ENCODE peak calls at places on chromosomes 13 and 19, in ten cellular contexts. One of them, this sample, is unnamed.

GRCh38 chr19:4660181-4660791 is 9.9 kb downstream of the MYDGF start:
- DNase-seq in cardiac muscle cell: peak; percentile 41
- DNase-seq in tibial artery: no peak
- DNase-seq in choroid plexus epithelial cell: no peak
- DNase-seq in lower leg skin: no peak
- DNase-seq in mesendoderm: peak; percentile 74
- DNase-seq in skeletal muscle cell: no peak
- DNase-seq in IMR-90: no peak
- DNase-seq in AG04450: no peak
- DNase-seq in cardiac fibroblast: no peak
- DNase-seq in this sample: no peak

GRCh38 chr19:21260164-21260847 is 68.9 kb downstream of the ZNF708 start:
- DNase-seq in AG04450: no peak
- DNase-seq in skeletal muscle cell: no peak
- DNase-seq in mesendoderm: no peak
- DNase-seq in lower leg skin: no peak
- DNase-seq in IMR-90: no peak
- DNase-seq in choroid plexus epithelial cell: no peak
- DNase-seq in cardiac fibroblast: no peak
- DNase-seq in tibial artery: no peak
- DNase-seq in cardiac muscle cell: no peak
- DNase-seq in this sample: no peak

GRCh38 chr13:79470666-79471065 is 10.3 kb upstream of the NDFIP2 start:
- DNase-seq in mesendoderm: no peak
- DNase-seq in AG04450: no peak
- DNase-seq in choroid plexus epithelial cell: no peak
- DNase-seq in lower leg skin: no peak
- DNase-seq in skeletal muscle cell: no peak
- DNase-seq in tibial artery: no peak
- DNase-seq in cardiac fibroblast: no peak
- DNase-seq in cardiac muscle cell: no peak
- DNase-seq in IMR-90: no peak
- DNase-seq in this sample: no peak

GRCh38 chr19:13029301-13029880 is 34.1 kb downstream of the NFIX start:
- DNase-seq in cardiac fibroblast: no peak
- DNase-seq in choroid plexus epithelial cell: no peak
- DNase-seq in mesendoderm: no peak
- DNase-seq in cardiac muscle cell: no peak
- DNase-seq in tibial artery: no peak
- DNase-seq in IMR-90: no peak
- DNase-seq in skeletal muscle cell: no peak
- DNase-seq in AG04450: no peak
- DNase-seq in lower leg skin: no peak
- DNase-seq in this sample: no peak

GRCh38 chr19:42286349-42287016 is 15.4 kb upstream of the PRR19 start:
- DNase-seq in lower leg skin: no peak
- DNase-seq in cardiac muscle cell: no peak
- DNase-seq in choroid plexus epithelial cell: peak; percentile 65
- DNase-seq in skeletal muscle cell: no peak
- DNase-seq in tibial artery: peak; percentile 86
- DNase-seq in mesendoderm: no peak
- DNase-seq in cardiac fibroblast: peak; percentile 42
- DNase-seq in AG04450: no peak
- DNase-seq in IMR-90: peak; percentile 27
- DNase-seq in this sample: no peak

GRCh38 chr19:2887391-2887914 is 13.3 kb upstream of the ZNF57 start:
- DNase-seq in skeletal muscle cell: no peak
- DNase-seq in cardiac muscle cell: peak; percentile 72
- DNase-seq in choroid plexus epithelial cell: peak; percentile 85
- DNase-seq in AG04450: peak; percentile 27
- DNase-seq in cardiac fibroblast: peak; percentile 77
- DNase-seq in lower leg skin: no peak
- DNase-seq in mesendoderm: peak; percentile 81
- DNase-seq in IMR-90: peak; percentile 61
- DNase-seq in tibial artery: peak; percentile 23
- DNase-seq in this sample: peak; percentile 51

GRCh38 chr13:63184693-63185092 is 1769.0 kb upstream of the PCDH20 start:
- DNase-seq in IMR-90: peak; percentile 88
- DNase-seq in lower leg skin: no peak
- DNase-seq in mesendoderm: peak; percentile 97
- DNase-seq in tibial artery: no peak
- DNase-seq in choroid plexus epithelial cell: peak; percentile 86
- DNase-seq in AG04450: peak; percentile 38
- DNase-seq in skeletal muscle cell: peak; percentile 67
- DNase-seq in cardiac muscle cell: peak; percentile 3
- DNase-seq in cardiac fibroblast: peak; percentile 69
- DNase-seq in this sample: peak; percentile 84

GRCh38 chr19:16042533-16043085 is 33.7 kb upstream of the TPM4 start:
- DNase-seq in tibial artery: no peak
- DNase-seq in AG04450: no peak
- DNase-seq in choroid plexus epithelial cell: peak; percentile 39
- DNase-seq in skeletal muscle cell: no peak
- DNase-seq in lower leg skin: no peak
- DNase-seq in cardiac muscle cell: no peak
- DNase-seq in cardiac fibroblast: peak; percentile 48
- DNase-seq in IMR-90: peak; percentile 19
- DNase-seq in mesendoderm: no peak
- DNase-seq in this sample: no peak

GRCh38 chr13:73879346-73880020 is 254.7 kb downstream of the KLF12 start:
- DNase-seq in cardiac fibroblast: no peak
- DNase-seq in choroid plexus epithelial cell: no peak
- DNase-seq in IMR-90: peak; percentile 16
- DNase-seq in lower leg skin: no peak
- DNase-seq in cardiac muscle cell: no peak
- DNase-seq in skeletal muscle cell: no peak
- DNase-seq in AG04450: no peak
- DNase-seq in tibial artery: no peak
- DNase-seq in mesendoderm: no peak
- DNase-seq in this sample: no peak

GRCh38 chr13:27038323-27038722 is 133.3 kb downstream of the USP12 start:
- DNase-seq in tibial artery: no peak
- DNase-seq in skeletal muscle cell: peak; percentile 17
- DNase-seq in AG04450: no peak
- DNase-seq in mesendoderm: no peak
- DNase-seq in cardiac fibroblast: peak; percentile 65
- DNase-seq in cardiac muscle cell: no peak
- DNase-seq in choroid plexus epithelial cell: peak; percentile 82
- DNase-seq in IMR-90: peak; percentile 74
- DNase-seq in lower leg skin: no peak
- DNase-seq in this sample: peak; percentile 73

GRCh38 chr19:48638831-48639381 is 1.7 kb upstream of the DBP start:
- DNase-seq in cardiac fibroblast: no peak
- DNase-seq in cardiac muscle cell: no peak
- DNase-seq in choroid plexus epithelial cell: no peak
- DNase-seq in skeletal muscle cell: no peak
- DNase-seq in lower leg skin: no peak
- DNase-seq in IMR-90: no peak
- DNase-seq in mesendoderm: no peak
- DNase-seq in tibial artery: peak; percentile 73
- DNase-seq in AG04450: no peak
- DNase-seq in this sample: no peak

GRCh38 chr19:14167594-14168138 is 31.3 kb upstream of the ASF1B start:
- DNase-seq in cardiac muscle cell: no peak
- DNase-seq in lower leg skin: no peak
- DNase-seq in IMR-90: no peak
- DNase-seq in mesendoderm: no peak
- DNase-seq in choroid plexus epithelial cell: no peak
- DNase-seq in AG04450: no peak
- DNase-seq in skeletal muscle cell: no peak
- DNase-seq in cardiac fibroblast: no peak
- DNase-seq in tibial artery: no peak
- DNase-seq in this sample: no peak

GRCh38 chr13:108212901-108213300 is 2.4 kb downstream of the LIG4 start:
- DNase-seq in cardiac muscle cell: no peak
- DNase-seq in choroid plexus epithelial cell: no peak
- DNase-seq in lower leg skin: no peak
- DNase-seq in mesendoderm: no peak
- DNase-seq in cardiac fibroblast: no peak
- DNase-seq in tibial artery: no peak
- DNase-seq in skeletal muscle cell: no peak
- DNase-seq in IMR-90: no peak
- DNase-seq in AG04450: no peak
- DNase-seq in this sample: no peak

GRCh38 chr13:108214511-108215383 is 589 bp downstream of the LIG4 start:
- DNase-seq in lower leg skin: no peak
- DNase-seq in skeletal muscle cell: no peak
- DNase-seq in cardiac muscle cell: peak; percentile 47
- DNase-seq in tibial artery: no peak
- DNase-seq in mesendoderm: peak; percentile 83
- DNase-seq in IMR-90: no peak
- DNase-seq in AG04450: no peak
- DNase-seq in cardiac fibroblast: no peak
- DNase-seq in choroid plexus epithelial cell: peak; percentile 22
- DNase-seq in this sample: no peak

GRCh38 chr13:108218044-108218974 is at the start of gene ABHD13:
- DNase-seq in lower leg skin: peak; percentile 82
- DNase-seq in skeletal muscle cell: peak; percentile 60
- DNase-seq in cardiac fibroblast: peak; percentile 94
- DNase-seq in IMR-90: peak; percentile 85
- DNase-seq in AG04450: peak; percentile 70
- DNase-seq in cardiac muscle cell: peak; percentile 94
- DNase-seq in choroid plexus epithelial cell: peak; percentile 87
- DNase-seq in tibial artery: peak; percentile 94
- DNase-seq in mesendoderm: peak; percentile 96
- DNase-seq in this sample: peak; percentile 97

GRCh38 chr13:108215428-108215827 is at the start of gene LIG4:
- DNase-seq in mesendoderm: peak; percentile 98
- DNase-seq in cardiac muscle cell: peak; percentile 97
- DNase-seq in skeletal muscle cell: peak; percentile 76
- DNase-seq in cardiac fibroblast: peak; percentile 91
- DNase-seq in AG04450: peak; percentile 84
- DNase-seq in lower leg skin: peak; percentile 78
- DNase-seq in tibial artery: peak; percentile 93
- DNase-seq in choroid plexus epithelial cell: peak; percentile 96
- DNase-seq in IMR-90: peak; percentile 92
- DNase-seq in this sample: peak; percentile 88

GRCh38 chr13:108213946-108214345 is 1.4 kb downstream of the LIG4 start:
- DNase-seq in skeletal muscle cell: no peak
- DNase-seq in cardiac fibroblast: peak; percentile 48
- DNase-seq in IMR-90: peak; percentile 31
- DNase-seq in choroid plexus epithelial cell: no peak
- DNase-seq in tibial artery: no peak
- DNase-seq in cardiac muscle cell: no peak
- DNase-seq in mesendoderm: no peak
- DNase-seq in lower leg skin: no peak
- DNase-seq in AG04450: no peak
- DNase-seq in this sample: no peak
- H3K4me3 ChIP-seq in skeletal muscle cell: no peak overlapping the region
- H3K4me3 ChIP-seq in cardiac fibroblast: no peak overlapping the region
- H3K4me3 ChIP-seq in IMR-90: peak overlapping the region; percentile 46
- H3K4me3 ChIP-seq in choroid plexus epithelial cell: peak overlapping the region; percentile 68
- H3K4me3 ChIP-seq in tibial artery: peak overlapping the region; percentile 50
- H3K4me3 ChIP-seq in cardiac muscle cell: peak overlapping the region; percentile 46
- H3K4me3 ChIP-seq in mesendoderm: no peak overlapping the region
- H3K4me3 ChIP-seq in lower leg skin: no peak overlapping the region
- H3K4me3 ChIP-seq in AG04450: peak overlapping the region; percentile 74
- H3K4me3 ChIP-seq in this sample: peak overlapping the region; percentile 49

DNA sequence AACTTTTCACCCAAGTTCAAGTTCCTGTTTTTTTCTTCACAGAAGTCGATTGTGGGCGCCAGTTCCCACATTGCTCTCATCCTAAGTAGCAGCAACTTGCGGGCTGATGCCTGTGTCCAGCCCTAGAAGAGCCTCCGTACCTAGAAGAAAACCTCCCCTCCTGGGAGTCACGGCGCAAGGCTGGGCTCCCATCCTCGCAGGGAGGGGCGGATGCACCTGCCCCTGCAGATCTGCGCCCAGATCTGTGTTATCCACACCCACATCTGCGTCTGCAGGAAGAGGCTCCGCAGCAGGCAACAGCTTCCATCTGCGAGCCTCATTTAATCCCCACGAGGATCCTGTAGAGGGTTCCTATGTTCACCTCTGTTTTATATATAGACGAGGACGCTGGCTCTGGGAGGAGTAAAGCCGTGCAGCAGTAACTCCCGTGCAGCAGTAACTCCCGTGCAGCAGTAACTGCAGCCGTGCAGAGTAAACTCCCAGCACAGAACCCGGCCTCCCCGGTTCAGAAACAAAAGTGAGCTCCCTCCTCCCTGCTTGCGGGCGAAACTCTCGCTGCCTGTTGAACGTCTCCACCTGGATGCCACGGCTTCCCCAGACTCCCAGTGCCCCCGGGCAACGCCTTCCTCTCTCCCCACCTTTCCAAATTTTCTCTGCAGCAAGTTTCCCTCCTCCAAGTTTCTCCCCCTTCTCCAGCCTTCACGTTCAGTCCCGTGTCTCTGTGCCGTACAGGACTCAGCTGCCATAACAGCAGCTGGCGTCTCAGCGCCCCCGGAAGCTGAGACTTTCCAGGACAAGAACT is 23.5 kb upstream of the LAIR1 start:
- DNase-seq in cardiac muscle cell: no peak
- DNase-seq in skeletal muscle cell: no peak
- DNase-seq in AG04450: no peak
- DNase-seq in choroid plexus epithelial cell: peak; percentile 4
- DNase-seq in cardiac fibroblast: no peak
- DNase-seq in lower leg skin: no peak
- DNase-seq in tibial artery: peak; percentile 69
- DNase-seq in mesendoderm: no peak
- DNase-seq in IMR-90: no peak
- DNase-seq in this sample: peak; percentile 23
- H3K4me3 ChIP-seq in cardiac muscle cell: no peak overlapping the region
- H3K4me3 ChIP-seq in skeletal muscle cell: peak overlapping the region; percentile 33
- H3K4me3 ChIP-seq in AG04450: peak overlapping the region; percentile 36
- H3K4me3 ChIP-seq in choroid plexus epithelial cell: peak overlapping the region; percentile 25
- H3K4me3 ChIP-seq in cardiac fibroblast: peak overlapping the region; percentile 15
- H3K4me3 ChIP-seq in lower leg skin: no peak overlapping the region
- H3K4me3 ChIP-seq in tibial artery: no peak overlapping the region
- H3K4me3 ChIP-seq in mesendoderm: no peak overlapping the region
- H3K4me3 ChIP-seq in IMR-90: peak overlapping the region; percentile 37
- H3K4me3 ChIP-seq in this sample: peak overlapping the region; percentile 22

DNA sequence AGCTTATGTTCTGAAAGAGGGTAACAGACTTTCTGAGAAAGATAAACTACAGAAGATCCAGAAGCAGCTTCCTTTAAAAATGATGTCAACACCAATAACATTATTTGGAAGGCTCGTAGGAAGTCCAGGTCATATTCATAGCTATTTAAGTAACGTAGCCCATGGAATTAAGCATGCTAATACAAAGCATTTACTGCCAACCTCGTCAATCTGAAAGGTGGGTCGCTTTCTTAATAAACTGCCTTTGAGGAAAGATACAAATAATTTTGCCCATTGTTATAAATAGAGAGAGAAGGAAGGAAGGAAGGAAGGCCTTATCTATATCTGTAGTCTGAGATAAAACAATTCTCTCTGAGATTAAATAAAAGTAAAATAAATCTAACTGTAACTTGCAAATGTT is 80.3 kb downstream of the STARD13 start:
- DNase-seq in skeletal muscle cell: no peak
- DNase-seq in IMR-90: no peak
- DNase-seq in AG04450: no peak
- DNase-seq in mesendoderm: no peak
- DNase-seq in tibial artery: no peak
- DNase-seq in lower leg skin: no peak
- DNase-seq in cardiac fibroblast: peak; percentile 55
- DNase-seq in cardiac muscle cell: no peak
- DNase-seq in choroid plexus epithelial cell: no peak
- DNase-seq in this sample: no peak
- H3K4me3 ChIP-seq in skeletal muscle cell: peak overlapping the region; percentile 38
- H3K4me3 ChIP-seq in IMR-90: no peak overlapping the region
- H3K4me3 ChIP-seq in AG04450: peak overlapping the region; percentile 17
- H3K4me3 ChIP-seq in mesendoderm: no peak overlapping the region
- H3K4me3 ChIP-seq in tibial artery: peak overlapping the region; percentile 56
- H3K4me3 ChIP-seq in lower leg skin: no peak overlapping the region
- H3K4me3 ChIP-seq in cardiac fibroblast: no peak overlapping the region
- H3K4me3 ChIP-seq in cardiac muscle cell: no peak overlapping the region
- H3K4me3 ChIP-seq in choroid plexus epithelial cell: peak overlapping the region; percentile 57
- H3K4me3 ChIP-seq in this sample: peak overlapping the region; percentile 37

GRCh38 chr13:41193469-41193868 is 900 bp downstream of the KBTBD7 start:
- DNase-seq in IMR-90: no peak
- DNase-seq in AG04450: no peak
- DNase-seq in cardiac fibroblast: no peak
- DNase-seq in choroid plexus epithelial cell: no peak
- DNase-seq in skeletal muscle cell: no peak
- DNase-seq in lower leg skin: no peak
- DNase-seq in mesendoderm: no peak
- DNase-seq in cardiac muscle cell: no peak
- DNase-seq in tibial artery: no peak
- DNase-seq in this sample: no peak
- H3K4me3 ChIP-seq in IMR-90: no peak overlapping the region
- H3K4me3 ChIP-seq in AG04450: no peak overlapping the region
- H3K4me3 ChIP-seq in cardiac fibroblast: peak overlapping the region; percentile 63
- H3K4me3 ChIP-seq in choroid plexus epithelial cell: peak overlapping the region; percentile 61
- H3K4me3 ChIP-seq in skeletal muscle cell: peak overlapping the region; percentile 53
- H3K4me3 ChIP-seq in lower leg skin: no peak overlapping the region
- H3K4me3 ChIP-seq in mesendoderm: no peak overlapping the region
- H3K4me3 ChIP-seq in cardiac muscle cell: peak overlapping the region; percentile 49
- H3K4me3 ChIP-seq in tibial artery: peak overlapping the region; percentile 78
- H3K4me3 ChIP-seq in this sample: no peak overlapping the region